ENCODE peak calls at places on chromosomes 6 and 20, in four cellular contexts. A is activated CD8-positive, alpha-beta T cell treated with anti-CD3 and anti-CD28 coated beads for 36 hours; C is neural crest cell; D is foreskin fibroblast. U is an unnamed sample.

GRCh38 chr6:40611912-40612311 is 24.7 kb upstream of the LRFN2 start:
- DNase-seq in A (no peak), D (no peak), C (no peak), U (no peak)

GRCh38 chr6:43120938-43121913 is 45.1 kb downstream of the PTK7 start:
- DNase-seq in C (no peak), A (no peak), D (peak), U (no peak)

GRCh38 chr6:135094403-135094821 is 39.8 kb upstream of the HBS1L start:
- DNase-seq in C (no peak), A (peak), D (peak), U (no peak)

GRCh38 chr6:20658053-20658452 is 123.8 kb downstream of the CDKAL1 start:
- DNase-seq in D (no peak), A (no peak), C (no peak), U (no peak)

GRCh38 chr6:142222022-142222421 is 75.0 kb downstream of the VTA1 start:
- DNase-seq in D (no peak), A (no peak), C (no peak), U (no peak)

GRCh38 chr20:31677553-31678260 is 40.0 kb downstream of the COX4I2 start:
- DNase-seq in D (no peak), C (no peak), A (peak), U (no peak)

GRCh38 chr6:111849298-111849697 is 24.0 kb downstream of the FYN start:
- DNase-seq in A (no peak), D (no peak), C (no peak), U (no peak)

GRCh38 chr6:151276112-151276745 is 36.5 kb downstream of the AKAP12 start:
- DNase-seq in A (no peak), C (no peak), D (peak), U (no peak)

GRCh38 chr20:1987826-1988225 is 6.0 kb downstream of the PDYN start:
- DNase-seq in D (peak), C (no peak), A (no peak), U (no peak)

GRCh38 chr6:121794630-121795029 is 359.2 kb downstream of the GJA1 start:
- DNase-seq in C (no peak), A (no peak), D (peak), U (no peak)

GRCh38 chr6:158188591-158188990 is 20.4 kb downstream of the GTF2H5 start:
- DNase-seq in D (no peak), C (no peak), A (no peak), U (no peak)

GRCh38 chr6:118843685-118844390 is 50.1 kb upstream of the ASF1A start:
- DNase-seq in A (peak), D (peak), C (no peak), U (peak)

GRCh38 chr20:62441986-62442539 is 14.7 kb upstream of the RBBP8NL start:
- DNase-seq in A (no peak), C (no peak), D (no peak), U (no peak)

GRCh38 chr20:62436692-62437091 is 9.4 kb upstream of the RBBP8NL start:
- DNase-seq in A (no peak), C (no peak), D (no peak), U (no peak)

GRCh38 chr20:62437985-62438384 is 10.6 kb upstream of the RBBP8NL start:
- DNase-seq in A (no peak), C (no peak), D (no peak), U (no peak)

GRCh38 chr20:62437430-62437829 is 10.1 kb upstream of the RBBP8NL start:
- DNase-seq in D (no peak), C (no peak), A (no peak), U (no peak)

GRCh38 chr20:62439218-62439617 is 11.9 kb upstream of the RBBP8NL start:
- DNase-seq in D (no peak), C (no peak), A (no peak), U (no peak)
- TF ChIP-seq CTCF in D (no peak), C (no peak), A (no peak), U (no peak)

DNA sequence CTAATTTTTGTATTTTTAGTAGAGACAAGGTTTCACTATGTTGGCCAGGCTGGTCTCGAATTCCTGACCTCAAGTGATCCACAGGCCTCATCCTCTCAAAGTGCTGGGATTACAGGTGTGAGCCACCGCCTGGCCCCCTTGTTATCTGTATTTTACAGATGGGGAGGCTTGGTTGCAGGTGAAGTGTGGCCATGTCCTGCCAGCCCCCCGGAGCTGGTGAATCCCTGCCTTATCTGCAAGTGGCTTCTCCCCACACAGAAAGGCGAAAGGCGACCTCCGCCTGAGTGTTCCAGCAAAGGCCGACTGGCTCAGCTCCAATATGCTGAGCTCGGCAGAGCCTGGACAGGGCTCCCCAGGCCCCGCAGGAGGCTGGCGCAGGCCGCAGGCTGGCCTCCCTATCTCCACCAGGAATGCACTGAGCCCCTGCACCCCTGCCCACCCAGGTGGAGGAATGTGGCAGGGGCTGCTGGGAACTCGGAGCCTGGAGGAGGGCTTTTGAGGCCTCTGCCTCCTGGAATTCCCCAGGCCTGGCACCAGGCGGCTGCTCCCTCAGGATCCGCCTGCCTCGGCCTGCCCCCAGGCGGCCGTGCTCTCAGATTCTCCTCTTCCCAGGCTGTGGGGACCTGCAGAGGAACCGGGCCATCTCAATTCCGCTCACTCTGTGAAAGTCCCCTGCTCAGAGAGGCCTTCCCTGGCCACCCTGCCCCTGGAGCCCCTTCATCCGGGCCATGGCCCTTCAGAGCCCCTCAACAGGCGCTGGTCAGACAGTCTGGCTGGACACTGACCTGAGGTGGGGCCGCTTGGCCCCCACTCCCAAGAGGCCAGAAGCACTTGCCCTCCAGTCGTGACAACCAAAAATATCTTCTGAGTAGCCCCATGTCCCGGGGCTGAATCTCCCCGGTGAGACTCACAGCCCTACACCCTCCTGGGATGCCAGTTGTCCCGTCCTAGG is 9.3 kb upstream of the LAMA5 start:
- DNase-seq in C (no peak), A (no peak), D (peak), U (no peak)
- TF ChIP-seq CTCF in C (peak), A (no peak), D (no peak), U (no peak)

GRCh38 chr20:45098096-45098773 is 2.7 kb downstream of the KCNS1 start:
- DNase-seq in C (peak), D (peak), A (peak), U (no peak)
- TF ChIP-seq CTCF in C (peak), D (peak), A (no peak), U (no peak)

GRCh38 chr6:95923518-95923917 is 92.3 kb upstream of the FUT9 start:
- DNase-seq in A (peak), C (no peak), D (no peak), U (peak)
- TF ChIP-seq CTCF in A (no peak), C (peak), D (no peak), U (no peak)

DNA sequence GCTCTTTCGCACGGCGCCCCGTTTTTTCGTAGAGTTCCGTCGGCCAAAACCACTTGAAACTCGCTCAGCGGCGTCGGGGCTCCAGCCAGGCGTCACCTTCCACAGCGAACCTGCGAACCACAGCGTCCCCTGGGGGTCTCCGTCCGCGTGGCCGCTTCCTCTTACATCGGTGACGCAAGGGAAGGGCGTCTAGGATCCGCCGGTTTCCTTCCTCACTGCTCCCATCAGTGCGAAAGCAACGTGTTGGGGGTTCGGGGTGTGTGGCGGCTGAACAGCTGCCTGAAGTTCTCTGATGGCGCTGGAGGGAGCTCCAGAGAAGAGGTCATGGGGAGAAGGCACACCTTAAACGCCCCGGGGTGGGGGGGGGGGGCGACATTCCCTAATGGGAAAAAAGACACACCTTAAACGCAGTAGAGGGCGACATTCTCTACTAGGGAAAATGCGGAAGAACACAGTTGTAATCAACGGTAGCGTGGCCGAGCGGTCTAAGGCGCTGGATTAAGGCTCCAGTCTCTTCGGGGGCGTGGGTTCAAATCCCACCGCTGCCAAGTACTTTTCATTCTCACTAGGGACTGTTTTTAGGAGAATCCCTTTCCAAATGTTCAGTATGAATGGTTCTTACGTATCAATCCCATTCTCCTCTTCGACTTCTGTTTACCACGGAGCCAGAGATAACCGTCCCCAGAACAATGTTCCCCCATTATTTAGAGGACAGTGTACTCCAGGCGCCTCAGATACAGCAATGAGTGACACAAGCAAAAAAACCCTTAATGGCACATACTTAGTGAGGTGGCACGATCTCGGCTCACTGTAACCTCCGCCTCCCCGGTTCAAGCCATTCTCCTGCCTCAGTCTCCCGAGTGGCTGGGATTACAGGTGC is 16.3 kb downstream of the ZNF311 start:
- DNase-seq in C (peak), D (peak), A (peak), U (peak)
- TF ChIP-seq CTCF in C (peak), D (no peak), A (peak), U (peak)

GRCh38 chr6:117481926-117482239 is 591 bp upstream of the DCBLD1 start:
- DNase-seq in D (no peak), A (peak), C (no peak), U (no peak)

GRCh38 chr6:117478853-117479231 is 3.6 kb upstream of the DCBLD1 start:
- DNase-seq in A (no peak), C (no peak), D (no peak), U (no peak)

GRCh38 chr6:117481278-117481925 is 1.1 kb upstream of the DCBLD1 start:
- DNase-seq in D (no peak), A (peak), C (no peak), U (peak)

GRCh38 chr6:117480651-117481050 is 1.8 kb upstream of the DCBLD1 start:
- DNase-seq in D (no peak), A (no peak), C (no peak), U (no peak)

DNA sequence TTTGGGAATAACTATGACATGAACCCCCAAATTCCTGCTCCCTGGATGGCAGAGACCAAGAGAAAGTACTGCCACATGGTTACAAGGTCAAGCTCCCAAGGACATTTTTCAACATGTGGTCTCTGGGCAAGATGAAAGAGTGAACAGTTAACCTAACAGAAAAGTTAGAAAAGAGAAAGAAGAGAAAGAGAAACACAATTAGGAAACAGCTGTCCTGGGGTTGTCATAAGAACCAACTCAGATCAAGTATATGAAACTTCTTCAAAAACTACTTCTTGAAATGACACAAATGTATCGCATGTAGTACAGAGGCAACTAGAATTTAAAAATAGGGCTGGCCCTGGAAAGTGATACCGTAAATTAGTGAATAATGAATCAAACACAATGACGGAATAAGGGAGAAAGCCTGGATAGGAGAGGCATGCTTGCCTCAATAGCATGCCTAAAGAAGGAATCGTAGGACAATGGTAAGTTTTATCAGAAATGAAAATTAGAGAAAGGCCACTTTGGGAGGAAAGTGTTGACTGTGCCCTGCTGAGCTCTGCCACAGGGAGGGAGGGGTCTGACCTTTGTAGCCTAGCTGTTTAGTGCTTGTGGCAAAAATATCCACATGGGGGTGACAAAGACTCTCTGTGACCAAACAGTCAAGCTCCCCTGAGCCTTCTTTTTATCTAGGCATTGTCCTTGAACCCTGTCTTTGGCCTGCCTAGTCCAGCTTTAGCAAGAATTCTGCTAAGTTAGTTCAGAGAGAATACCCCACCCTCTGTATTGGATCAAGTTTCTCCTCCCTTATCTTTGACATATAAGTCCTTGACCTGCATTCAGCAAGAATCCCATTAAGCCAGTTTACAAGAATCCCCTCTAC is 4.3 kb upstream of the DCBLD1 start:
- DNase-seq in D (peak), A (peak), C (no peak), U (peak)
- TF ChIP-seq CTCF in D (no peak), A (peak), C (peak), U (peak)

U was measured in GM13976.